ENCODE peak calls at places on chromosomes 2 and 18, in seven cellular contexts. One of them, this sample, is unnamed. For H3K27me3 and H3K9me3, the result is how much of the 10 kb centered on the place peaks cover.

GRCh38 chr18:7954229-7954628 is 387.1 kb downstream of the PTPRM start:
- DNase-seq in heart right ventricle: no peak
- DNase-seq in lower lobe of right lung: no peak
- DNase-seq in tibial artery: no peak
- DNase-seq in stomach: no peak
- DNase-seq in mammary epithelial cell: no peak
- DNase-seq in upper lobe of right lung: no peak
- DNase-seq in this sample: no peak

GRCh38 chr2:149559341-149560068 is 28.1 kb downstream of the MMADHC start:
- DNase-seq in lower lobe of right lung: no peak
- DNase-seq in tibial artery: no peak
- DNase-seq in heart right ventricle: no peak
- DNase-seq in upper lobe of right lung: no peak
- DNase-seq in mammary epithelial cell: no peak
- DNase-seq in stomach: no peak
- DNase-seq in this sample: no peak

GRCh38 chr2:111161971-111162370 is 41.3 kb downstream of the BCL2L11 start:
- DNase-seq in tibial artery: peak
- DNase-seq in stomach: peak
- DNase-seq in lower lobe of right lung: no peak
- DNase-seq in heart right ventricle: peak
- DNase-seq in mammary epithelial cell: no peak
- DNase-seq in upper lobe of right lung: no peak
- DNase-seq in this sample: peak

GRCh38 chr2:239697765-239698164 is 296.9 kb upstream of the HDAC4 start:
- DNase-seq in heart right ventricle: no peak
- DNase-seq in stomach: no peak
- DNase-seq in lower lobe of right lung: no peak
- DNase-seq in upper lobe of right lung: peak
- DNase-seq in tibial artery: peak
- DNase-seq in mammary epithelial cell: no peak
- DNase-seq in this sample: no peak

GRCh38 chr2:105886029-105886454 is 141.3 kb downstream of the NCK2 start:
- DNase-seq in lower lobe of right lung: no peak
- DNase-seq in tibial artery: no peak
- DNase-seq in mammary epithelial cell: peak
- DNase-seq in heart right ventricle: no peak
- DNase-seq in upper lobe of right lung: no peak
- DNase-seq in stomach: no peak
- DNase-seq in this sample: no peak

GRCh38 chr2:26576565-26577441 is 64.4 kb downstream of the CIB4 start:
- DNase-seq in upper lobe of right lung: peak
- DNase-seq in heart right ventricle: no peak
- DNase-seq in mammary epithelial cell: peak
- DNase-seq in lower lobe of right lung: no peak
- DNase-seq in tibial artery: peak
- DNase-seq in stomach: no peak
- DNase-seq in this sample: no peak

GRCh38 chr2:13669607-13670006 is 952.9 kb downstream of the TRIB2 start:
- DNase-seq in heart right ventricle: no peak
- DNase-seq in lower lobe of right lung: no peak
- DNase-seq in mammary epithelial cell: peak
- DNase-seq in tibial artery: no peak
- DNase-seq in stomach: no peak
- DNase-seq in upper lobe of right lung: no peak
- DNase-seq in this sample: no peak

GRCh38 chr2:239828192-239828972 is 196.8 kb downstream of the NDUFA10 start:
- DNase-seq in stomach: peak
- DNase-seq in lower lobe of right lung: no peak
- DNase-seq in tibial artery: peak
- DNase-seq in heart right ventricle: no peak
- DNase-seq in mammary epithelial cell: no peak
- DNase-seq in upper lobe of right lung: peak
- DNase-seq in this sample: peak

GRCh38 chr2:140454717-140455116 is 1674.5 kb upstream of the NXPH2 start:
- DNase-seq in mammary epithelial cell: peak
- DNase-seq in lower lobe of right lung: no peak
- DNase-seq in upper lobe of right lung: no peak
- DNase-seq in stomach: no peak
- DNase-seq in heart right ventricle: no peak
- DNase-seq in tibial artery: no peak
- DNase-seq in this sample: no peak

GRCh38 chr2:149291881-149292280 is 38.5 kb upstream of the LYPD6 start:
- DNase-seq in heart right ventricle: no peak
- DNase-seq in stomach: no peak
- DNase-seq in tibial artery: no peak
- DNase-seq in mammary epithelial cell: no peak
- DNase-seq in upper lobe of right lung: no peak
- DNase-seq in lower lobe of right lung: no peak
- DNase-seq in this sample: no peak

GRCh38 chr2:202335791-202336467 is 40.2 kb upstream of the BMPR2 start:
- DNase-seq in tibial artery: no peak
- DNase-seq in mammary epithelial cell: no peak
- DNase-seq in stomach: no peak
- DNase-seq in lower lobe of right lung: no peak
- DNase-seq in heart right ventricle: no peak
- DNase-seq in upper lobe of right lung: no peak
- DNase-seq in this sample: no peak

GRCh38 chr2:156342252-156343095 is 10.0 kb upstream of the NR4A2 start:
- DNase-seq in upper lobe of right lung: peak
- DNase-seq in stomach: peak
- DNase-seq in tibial artery: peak
- DNase-seq in mammary epithelial cell: peak
- DNase-seq in lower lobe of right lung: peak
- DNase-seq in heart right ventricle: peak
- DNase-seq in this sample: peak

GRCh38 chr2:240136013-240136670 is at the start of gene COPS9:
- DNase-seq in lower lobe of right lung: peak
- DNase-seq in stomach: peak
- DNase-seq in tibial artery: peak
- DNase-seq in heart right ventricle: peak
- DNase-seq in mammary epithelial cell: peak
- DNase-seq in upper lobe of right lung: peak
- DNase-seq in this sample: peak

GRCh38 chr2:75589344-75590105 is 28.8 kb upstream of the EVA1A start:
- DNase-seq in tibial artery: no peak
- DNase-seq in stomach: no peak
- DNase-seq in upper lobe of right lung: no peak
- DNase-seq in lower lobe of right lung: no peak
- DNase-seq in heart right ventricle: no peak
- DNase-seq in mammary epithelial cell: no peak
- DNase-seq in this sample: no peak

GRCh38 chr2:169716229-169716886 is 17.3 kb upstream of the KLHL23 start:
- DNase-seq in mammary epithelial cell: no peak
- DNase-seq in stomach: peak
- DNase-seq in upper lobe of right lung: no peak
- DNase-seq in heart right ventricle: no peak
- DNase-seq in tibial artery: no peak
- DNase-seq in lower lobe of right lung: no peak
- DNase-seq in this sample: no peak

GRCh38 chr2:70920367-70920715 is 15.4 kb upstream of the ATP6V1B1 start:
- DNase-seq in lower lobe of right lung: no peak
- DNase-seq in tibial artery: peak
- DNase-seq in stomach: no peak
- DNase-seq in upper lobe of right lung: no peak
- DNase-seq in mammary epithelial cell: no peak
- DNase-seq in heart right ventricle: no peak
- DNase-seq in this sample: no peak
- H3K4me3 ChIP-seq in lower lobe of right lung: no peak
- H3K4me3 ChIP-seq in tibial artery: no peak
- H3K4me3 ChIP-seq in stomach: no peak
- H3K4me3 ChIP-seq in upper lobe of right lung: no peak
- H3K4me3 ChIP-seq in mammary epithelial cell: no peak
- H3K4me3 ChIP-seq in heart right ventricle: no peak
- H3K4me3 ChIP-seq in this sample: no peak

GRCh38 chr18:22165603-22166069 is 3.8 kb upstream of the GATA6 start:
- DNase-seq in stomach: no peak
- DNase-seq in heart right ventricle: no peak
- DNase-seq in upper lobe of right lung: no peak
- DNase-seq in lower lobe of right lung: no peak
- DNase-seq in tibial artery: no peak
- DNase-seq in mammary epithelial cell: no peak
- DNase-seq in this sample: no peak

GRCh38 chr18:22163432-22163831 is 6.0 kb upstream of the GATA6 start:
- DNase-seq in heart right ventricle: no peak
- DNase-seq in upper lobe of right lung: no peak
- DNase-seq in tibial artery: no peak
- DNase-seq in stomach: no peak
- DNase-seq in lower lobe of right lung: no peak
- DNase-seq in mammary epithelial cell: no peak
- DNase-seq in this sample: no peak

GRCh38 chr18:22165049-22165602 is 4.3 kb upstream of the GATA6 start:
- DNase-seq in tibial artery: no peak
- DNase-seq in mammary epithelial cell: no peak
- DNase-seq in lower lobe of right lung: no peak
- DNase-seq in heart right ventricle: no peak
- DNase-seq in upper lobe of right lung: no peak
- DNase-seq in stomach: no peak
- DNase-seq in this sample: no peak

GRCh38 chr18:22166070-22166972 is 3.1 kb upstream of the GATA6 start:
- DNase-seq in tibial artery: peak
- DNase-seq in upper lobe of right lung: peak
- DNase-seq in heart right ventricle: peak
- DNase-seq in lower lobe of right lung: no peak
- DNase-seq in mammary epithelial cell: no peak
- DNase-seq in stomach: peak
- DNase-seq in this sample: peak

DNA sequence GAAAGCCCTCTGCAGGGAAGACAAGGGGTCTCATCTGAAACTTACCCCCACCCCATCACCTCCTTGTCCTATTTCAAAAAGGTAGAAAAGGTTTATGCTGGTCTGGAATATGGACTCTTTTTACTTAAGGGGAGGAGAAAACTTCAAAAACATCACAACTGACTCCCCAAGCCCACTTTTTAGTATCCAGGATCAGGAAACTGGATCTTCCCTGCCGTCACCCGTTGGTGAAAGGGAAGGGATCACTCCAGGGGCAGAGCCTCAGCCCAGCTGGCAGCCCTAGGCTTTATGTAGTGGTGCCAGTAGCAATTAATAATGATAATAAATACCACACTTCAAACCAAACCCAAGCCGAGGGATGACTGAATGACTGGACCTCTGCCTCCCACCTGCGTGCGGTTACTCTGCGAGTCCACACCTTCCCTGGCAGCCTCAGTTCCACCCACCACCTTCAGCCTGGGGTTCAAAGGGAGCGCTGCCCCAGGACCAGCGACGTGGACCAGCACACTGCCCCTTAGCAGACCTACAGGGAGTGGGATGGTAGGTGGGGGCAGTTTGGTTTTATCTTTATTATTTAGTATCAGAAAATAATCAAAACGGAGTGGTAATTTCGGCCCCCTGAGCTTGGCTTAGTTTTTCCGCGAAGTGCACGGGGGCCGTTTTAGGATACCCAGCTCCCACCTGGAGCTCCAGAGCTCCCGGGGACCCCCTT is 4.9 kb upstream of the GATA6 start:
- DNase-seq in upper lobe of right lung: no peak
- DNase-seq in heart right ventricle: no peak
- DNase-seq in lower lobe of right lung: no peak
- DNase-seq in stomach: peak
- DNase-seq in tibial artery: no peak
- DNase-seq in mammary epithelial cell: no peak
- DNase-seq in this sample: no peak
- H3K27me3 ChIP-seq in upper lobe of right lung: under half
- H3K27me3 ChIP-seq in heart right ventricle: half or more
- H3K27me3 ChIP-seq in lower lobe of right lung: half or more
- H3K27me3 ChIP-seq in stomach: under half
- H3K27me3 ChIP-seq in tibial artery: under half
- H3K27me3 ChIP-seq in mammary epithelial cell: half or more
- H3K27me3 ChIP-seq in this sample: under half

DNA sequence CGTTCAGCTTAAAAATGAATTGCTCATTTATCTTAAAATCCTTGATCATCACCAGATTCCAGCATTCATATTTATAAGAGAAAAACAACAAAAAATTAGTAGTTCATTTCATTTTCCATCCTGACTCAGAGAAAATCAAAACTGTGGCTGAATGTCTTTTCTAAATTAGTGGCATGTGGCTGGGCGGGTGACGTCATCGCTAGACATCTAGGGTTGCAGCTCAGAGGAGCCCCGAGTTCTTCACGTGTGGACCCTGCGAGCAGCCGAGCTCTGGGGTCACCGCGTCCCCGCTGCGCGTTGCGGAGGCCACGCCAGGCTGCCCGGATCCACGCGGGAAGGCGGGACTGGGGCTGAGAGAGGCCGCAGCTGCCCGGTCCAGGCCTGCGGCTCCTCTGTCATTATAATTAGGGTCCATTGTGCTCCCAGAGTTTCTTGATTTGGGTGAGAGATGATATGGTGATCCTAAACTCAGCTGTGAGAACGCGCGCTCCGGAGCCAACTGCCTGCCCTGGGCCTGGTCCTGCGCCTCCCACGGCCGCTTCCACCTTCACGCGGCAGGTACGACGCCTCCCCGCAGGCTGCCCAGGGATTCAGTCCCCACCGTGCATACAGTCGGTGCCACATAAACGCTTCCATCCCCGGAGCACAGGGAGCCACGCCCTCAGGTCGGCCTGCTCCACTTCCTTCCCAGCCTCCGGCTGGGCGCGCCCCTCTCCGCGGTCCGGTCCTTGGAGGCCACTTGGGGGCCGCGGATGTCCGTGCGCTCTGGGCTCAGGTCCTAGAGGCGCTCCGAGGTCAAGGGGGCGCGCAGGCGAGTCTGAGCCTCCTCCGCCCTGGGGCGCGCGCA is 56.5 kb downstream of the TMEM18 start:
- DNase-seq in mammary epithelial cell: no peak
- DNase-seq in lower lobe of right lung: no peak
- DNase-seq in tibial artery: no peak
- DNase-seq in stomach: no peak
- DNase-seq in heart right ventricle: no peak
- DNase-seq in upper lobe of right lung: no peak
- DNase-seq in this sample: no peak
- H3K9me3 ChIP-seq in mammary epithelial cell: under half
- H3K9me3 ChIP-seq in lower lobe of right lung: under half
- H3K9me3 ChIP-seq in tibial artery: under half
- H3K9me3 ChIP-seq in stomach: under half
- H3K9me3 ChIP-seq in heart right ventricle: under half
- H3K9me3 ChIP-seq in upper lobe of right lung: under half
- H3K9me3 ChIP-seq in this sample: under half

GRCh38 chr2:28894470-28895188 is at the start of gene WDR43:
- DNase-seq in heart right ventricle: peak
- DNase-seq in upper lobe of right lung: peak
- DNase-seq in lower lobe of right lung: peak
- DNase-seq in mammary epithelial cell: peak
- DNase-seq in tibial artery: peak
- DNase-seq in stomach: peak
- DNase-seq in this sample: peak

GRCh38 chr2:28901202-28901601 is 6.7 kb downstream of the WDR43 start:
- DNase-seq in upper lobe of right lung: no peak
- DNase-seq in lower lobe of right lung: no peak
- DNase-seq in tibial artery: no peak
- DNase-seq in heart right ventricle: no peak
- DNase-seq in stomach: no peak
- DNase-seq in mammary epithelial cell: no peak
- DNase-seq in this sample: no peak

GRCh38 chr2:28895189-28895893 is 874 bp downstream of the WDR43 start:
- DNase-seq in upper lobe of right lung: peak
- DNase-seq in stomach: no peak
- DNase-seq in heart right ventricle: peak
- DNase-seq in lower lobe of right lung: no peak
- DNase-seq in tibial artery: no peak
- DNase-seq in mammary epithelial cell: peak
- DNase-seq in this sample: peak

GRCh38 chr2:28896906-28897305 is 2.4 kb downstream of the WDR43 start:
- DNase-seq in heart right ventricle: no peak
- DNase-seq in stomach: no peak
- DNase-seq in upper lobe of right lung: no peak
- DNase-seq in tibial artery: no peak
- DNase-seq in lower lobe of right lung: no peak
- DNase-seq in mammary epithelial cell: peak
- DNase-seq in this sample: no peak

GRCh38 chr2:28898048-28898447 is 3.6 kb downstream of the WDR43 start:
- DNase-seq in mammary epithelial cell: no peak
- DNase-seq in stomach: no peak
- DNase-seq in heart right ventricle: no peak
- DNase-seq in lower lobe of right lung: no peak
- DNase-seq in tibial artery: no peak
- DNase-seq in upper lobe of right lung: no peak
- DNase-seq in this sample: no peak
- H3K4me3 ChIP-seq in mammary epithelial cell: no peak
- H3K4me3 ChIP-seq in stomach: no peak
- H3K4me3 ChIP-seq in heart right ventricle: no peak
- H3K4me3 ChIP-seq in lower lobe of right lung: no peak
- H3K4me3 ChIP-seq in tibial artery: no peak
- H3K4me3 ChIP-seq in upper lobe of right lung: no peak
- H3K4me3 ChIP-seq in this sample: no peak